ENCODE peak calls at places on chromosomes 6 and 20, in four cellular contexts. One of them, this sample, is unnamed.

GRCh38 chr6:104281370-104281769 is 578.3 kb downstream of the HACE1 start:
- DNase-seq in NCI-H526: no peak
- DNase-seq in activated naive CD4-positive, alpha-beta T cell treated with anti-CD3 and anti-CD28 coated beads, Interleukin-2, amount 10 ng/mL, durations not matched to agents 7 days and 5 days: no peak
- DNase-seq in CD4-positive, alpha-beta memory T cell: no peak
- DNase-seq in this sample: no peak

GRCh38 chr6:131199568-131200272 is 64.5 kb downstream of the AKAP7 start:
- DNase-seq in NCI-H526: no peak
- DNase-seq in activated naive CD4-positive, alpha-beta T cell treated with anti-CD3 and anti-CD28 coated beads, Interleukin-2, amount 10 ng/mL, durations not matched to agents 7 days and 5 days: peak; percentile 85
- DNase-seq in CD4-positive, alpha-beta memory T cell: peak; percentile 90
- DNase-seq in this sample: peak; percentile 54

GRCh38 chr6:53302678-53303360 is 45.9 kb downstream of the ELOVL5 start:
- DNase-seq in NCI-H526: no peak
- DNase-seq in activated naive CD4-positive, alpha-beta T cell treated with anti-CD3 and anti-CD28 coated beads, Interleukin-2, amount 10 ng/mL, durations not matched to agents 7 days and 5 days: peak; percentile 26
- DNase-seq in CD4-positive, alpha-beta memory T cell: peak; percentile 79
- DNase-seq in this sample: peak; percentile 80

GRCh38 chr6:118198746-118199145 is 291.7 kb downstream of the SLC35F1 start:
- DNase-seq in NCI-H526: no peak
- DNase-seq in activated naive CD4-positive, alpha-beta T cell treated with anti-CD3 and anti-CD28 coated beads, Interleukin-2, amount 10 ng/mL, durations not matched to agents 7 days and 5 days: no peak
- DNase-seq in CD4-positive, alpha-beta memory T cell: no peak
- DNase-seq in this sample: peak; percentile 58

GRCh38 chr6:42158011-42158410 is 15.2 kb upstream of the GUCA1A start:
- DNase-seq in NCI-H526: no peak
- DNase-seq in activated naive CD4-positive, alpha-beta T cell treated with anti-CD3 and anti-CD28 coated beads, Interleukin-2, amount 10 ng/mL, durations not matched to agents 7 days and 5 days: no peak
- DNase-seq in CD4-positive, alpha-beta memory T cell: no peak
- DNase-seq in this sample: no peak

GRCh38 chr6:131792091-131792496 is 15.7 kb upstream of the ENPP1 start:
- DNase-seq in NCI-H526: no peak
- DNase-seq in activated naive CD4-positive, alpha-beta T cell treated with anti-CD3 and anti-CD28 coated beads, Interleukin-2, amount 10 ng/mL, durations not matched to agents 7 days and 5 days: no peak
- DNase-seq in CD4-positive, alpha-beta memory T cell: no peak
- DNase-seq in this sample: peak; percentile 45

GRCh38 chr6:142474446-142475289 is 172.9 kb downstream of the ADGRG6 start:
- DNase-seq in NCI-H526: peak; percentile 55
- DNase-seq in activated naive CD4-positive, alpha-beta T cell treated with anti-CD3 and anti-CD28 coated beads, Interleukin-2, amount 10 ng/mL, durations not matched to agents 7 days and 5 days: no peak
- DNase-seq in CD4-positive, alpha-beta memory T cell: peak; percentile 42
- DNase-seq in this sample: peak; percentile 79

GRCh38 chr6:20092071-20092566 is 120.2 kb downstream of the MBOAT1 start:
- DNase-seq in NCI-H526: peak; percentile 66
- DNase-seq in activated naive CD4-positive, alpha-beta T cell treated with anti-CD3 and anti-CD28 coated beads, Interleukin-2, amount 10 ng/mL, durations not matched to agents 7 days and 5 days: no peak
- DNase-seq in CD4-positive, alpha-beta memory T cell: peak; percentile 28
- DNase-seq in this sample: peak; percentile 73

GRCh38 chr20:50303573-50304500 is 113.2 kb downstream of the CEBPB start:
- DNase-seq in NCI-H526: peak; percentile 23
- DNase-seq in activated naive CD4-positive, alpha-beta T cell treated with anti-CD3 and anti-CD28 coated beads, Interleukin-2, amount 10 ng/mL, durations not matched to agents 7 days and 5 days: no peak
- DNase-seq in CD4-positive, alpha-beta memory T cell: no peak
- DNase-seq in this sample: peak; percentile 59

GRCh38 chr6:5968817-5969726 is 37.7 kb downstream of the NRN1 start:
- DNase-seq in NCI-H526: no peak
- DNase-seq in activated naive CD4-positive, alpha-beta T cell treated with anti-CD3 and anti-CD28 coated beads, Interleukin-2, amount 10 ng/mL, durations not matched to agents 7 days and 5 days: no peak
- DNase-seq in CD4-positive, alpha-beta memory T cell: no peak
- DNase-seq in this sample: peak; percentile 87

GRCh38 chr6:715709-716450 is 22.9 kb upstream of the EXOC2 start:
- DNase-seq in NCI-H526: no peak
- DNase-seq in activated naive CD4-positive, alpha-beta T cell treated with anti-CD3 and anti-CD28 coated beads, Interleukin-2, amount 10 ng/mL, durations not matched to agents 7 days and 5 days: no peak
- DNase-seq in CD4-positive, alpha-beta memory T cell: no peak
- DNase-seq in this sample: no peak

GRCh38 chr6:158060447-158061360 is 79.0 kb downstream of the SYNJ2 start:
- DNase-seq in NCI-H526: no peak
- DNase-seq in activated naive CD4-positive, alpha-beta T cell treated with anti-CD3 and anti-CD28 coated beads, Interleukin-2, amount 10 ng/mL, durations not matched to agents 7 days and 5 days: no peak
- DNase-seq in CD4-positive, alpha-beta memory T cell: peak; percentile 24
- DNase-seq in this sample: peak; percentile 96

GRCh38 chr6:83151114-83151513 is 42.0 kb downstream of the PGM3 start:
- DNase-seq in NCI-H526: no peak
- DNase-seq in activated naive CD4-positive, alpha-beta T cell treated with anti-CD3 and anti-CD28 coated beads, Interleukin-2, amount 10 ng/mL, durations not matched to agents 7 days and 5 days: no peak
- DNase-seq in CD4-positive, alpha-beta memory T cell: no peak
- DNase-seq in this sample: no peak

GRCh38 chr20:38870733-38871559 is 55.3 kb upstream of the FAM83D start:
- DNase-seq in NCI-H526: no peak
- DNase-seq in activated naive CD4-positive, alpha-beta T cell treated with anti-CD3 and anti-CD28 coated beads, Interleukin-2, amount 10 ng/mL, durations not matched to agents 7 days and 5 days: no peak
- DNase-seq in CD4-positive, alpha-beta memory T cell: no peak
- DNase-seq in this sample: no peak

GRCh38 chr6:9535106-9535505 is 879.8 kb downstream of the TFAP2A start:
- DNase-seq in NCI-H526: no peak
- DNase-seq in activated naive CD4-positive, alpha-beta T cell treated with anti-CD3 and anti-CD28 coated beads, Interleukin-2, amount 10 ng/mL, durations not matched to agents 7 days and 5 days: no peak
- DNase-seq in CD4-positive, alpha-beta memory T cell: no peak
- DNase-seq in this sample: no peak

GRCh38 chr20:34637245-34638185 is 39.4 kb downstream of the PIGU start:
- DNase-seq in NCI-H526: no peak
- DNase-seq in activated naive CD4-positive, alpha-beta T cell treated with anti-CD3 and anti-CD28 coated beads, Interleukin-2, amount 10 ng/mL, durations not matched to agents 7 days and 5 days: no peak
- DNase-seq in CD4-positive, alpha-beta memory T cell: no peak
- DNase-seq in this sample: peak; percentile 60

GRCh38 chr6:80608881-80609280 is 502.4 kb downstream of the BCKDHB start:
- DNase-seq in NCI-H526: no peak
- DNase-seq in activated naive CD4-positive, alpha-beta T cell treated with anti-CD3 and anti-CD28 coated beads, Interleukin-2, amount 10 ng/mL, durations not matched to agents 7 days and 5 days: no peak
- DNase-seq in CD4-positive, alpha-beta memory T cell: no peak
- DNase-seq in this sample: peak; percentile 55

GRCh38 chr6:39209908-39210307 is 19.4 kb downstream of the KCNK5 start:
- DNase-seq in NCI-H526: no peak
- DNase-seq in activated naive CD4-positive, alpha-beta T cell treated with anti-CD3 and anti-CD28 coated beads, Interleukin-2, amount 10 ng/mL, durations not matched to agents 7 days and 5 days: no peak
- DNase-seq in CD4-positive, alpha-beta memory T cell: no peak
- DNase-seq in this sample: no peak

GRCh38 chr6:31114970-31115849 is 610 bp downstream of the PSORS1C1 start:
- DNase-seq in NCI-H526: no peak
- DNase-seq in activated naive CD4-positive, alpha-beta T cell treated with anti-CD3 and anti-CD28 coated beads, Interleukin-2, amount 10 ng/mL, durations not matched to agents 7 days and 5 days: no peak
- DNase-seq in CD4-positive, alpha-beta memory T cell: no peak
- DNase-seq in this sample: peak; percentile 69

GRCh38 chr6:159929819-159930218 is 39.0 kb downstream of the MAS1 start:
- DNase-seq in NCI-H526: no peak
- DNase-seq in activated naive CD4-positive, alpha-beta T cell treated with anti-CD3 and anti-CD28 coated beads, Interleukin-2, amount 10 ng/mL, durations not matched to agents 7 days and 5 days: no peak
- DNase-seq in CD4-positive, alpha-beta memory T cell: peak; percentile 77
- DNase-seq in this sample: peak; percentile 17

GRCh38 chr6:7996538-7997225 is 67.5 kb downstream of the BLOC1S5 start:
- DNase-seq in NCI-H526: no peak
- DNase-seq in activated naive CD4-positive, alpha-beta T cell treated with anti-CD3 and anti-CD28 coated beads, Interleukin-2, amount 10 ng/mL, durations not matched to agents 7 days and 5 days: no peak
- DNase-seq in CD4-positive, alpha-beta memory T cell: no peak
- DNase-seq in this sample: peak; percentile 84

GRCh38 chr6:18234564-18234963 is 29.8 kb downstream of the DEK start:
- DNase-seq in NCI-H526: no peak
- DNase-seq in activated naive CD4-positive, alpha-beta T cell treated with anti-CD3 and anti-CD28 coated beads, Interleukin-2, amount 10 ng/mL, durations not matched to agents 7 days and 5 days: no peak
- DNase-seq in CD4-positive, alpha-beta memory T cell: no peak
- DNase-seq in this sample: no peak

GRCh38 chr6:39167866-39168625 is 53.1 kb upstream of the SAYSD1 start:
- DNase-seq in NCI-H526: no peak
- DNase-seq in activated naive CD4-positive, alpha-beta T cell treated with anti-CD3 and anti-CD28 coated beads, Interleukin-2, amount 10 ng/mL, durations not matched to agents 7 days and 5 days: no peak
- DNase-seq in CD4-positive, alpha-beta memory T cell: no peak
- DNase-seq in this sample: no peak

GRCh38 chr6:31836676-31837611 is 9.4 kb downstream of the HSPA1B start:
- DNase-seq in NCI-H526: no peak
- DNase-seq in activated naive CD4-positive, alpha-beta T cell treated with anti-CD3 and anti-CD28 coated beads, Interleukin-2, amount 10 ng/mL, durations not matched to agents 7 days and 5 days: peak; percentile 41
- DNase-seq in CD4-positive, alpha-beta memory T cell: peak; percentile 39
- DNase-seq in this sample: peak; percentile 47

GRCh38 chr6:166952122-166952521 is 4.2 kb downstream of the RNASET2 start:
- DNase-seq in NCI-H526: no peak
- DNase-seq in activated naive CD4-positive, alpha-beta T cell treated with anti-CD3 and anti-CD28 coated beads, Interleukin-2, amount 10 ng/mL, durations not matched to agents 7 days and 5 days: no peak
- DNase-seq in CD4-positive, alpha-beta memory T cell: no peak
- DNase-seq in this sample: no peak

This sample was measured in astrocyte of the hippocampus.